ENCODE peak calls at places on chromosome 17, in seven cellular contexts. One of them, this sample, is unnamed.

GRCh38 chr17:63395075-63395815 is 50.9 kb downstream of the CYB561 start:
- DNase-seq in skeletal muscle cell: peak; percentile 41
- DNase-seq in stimulated activated CD4-positive, alpha-beta T cell treated with anti-CD3 and anti-CD28 coated beads, Interleukin-4, amount 100 ng/mL, for 4 hours: no peak
- DNase-seq in activated T-cell treated with anti-CD3 and anti-CD28 coated beads for 48 hours: no peak
- DNase-seq in body of pancreas: no peak
- DNase-seq in NCI-H2081: no peak
- DNase-seq in activated CD8-positive, alpha-beta T cell treated with anti-CD3 and anti-CD28 coated beads, Interleukin-2, amount 10 ng/mL, durations not matched to agents 7 days and 5 days: no peak
- DNase-seq in this sample: no peak

GRCh38 chr17:59842901-59843652 is 49.7 kb downstream of the TUBD1 start:
- DNase-seq in NCI-H2081: no peak
- DNase-seq in body of pancreas: peak; percentile 61
- DNase-seq in activated CD8-positive, alpha-beta T cell treated with anti-CD3 and anti-CD28 coated beads, Interleukin-2, amount 10 ng/mL, durations not matched to agents 7 days and 5 days: peak; percentile 44
- DNase-seq in stimulated activated CD4-positive, alpha-beta T cell treated with anti-CD3 and anti-CD28 coated beads, Interleukin-4, amount 100 ng/mL, for 4 hours: peak; percentile 56
- DNase-seq in activated T-cell treated with anti-CD3 and anti-CD28 coated beads for 48 hours: peak; percentile 71
- DNase-seq in skeletal muscle cell: peak; percentile 94
- DNase-seq in this sample: peak; percentile 52

GRCh38 chr17:30808785-30809286 is 15.7 kb downstream of the CRLF3 start:
- DNase-seq in skeletal muscle cell: no peak
- DNase-seq in NCI-H2081: no peak
- DNase-seq in activated CD8-positive, alpha-beta T cell treated with anti-CD3 and anti-CD28 coated beads, Interleukin-2, amount 10 ng/mL, durations not matched to agents 7 days and 5 days: peak; percentile 74
- DNase-seq in activated T-cell treated with anti-CD3 and anti-CD28 coated beads for 48 hours: no peak
- DNase-seq in stimulated activated CD4-positive, alpha-beta T cell treated with anti-CD3 and anti-CD28 coated beads, Interleukin-4, amount 100 ng/mL, for 4 hours: no peak
- DNase-seq in body of pancreas: no peak
- DNase-seq in this sample: no peak

GRCh38 chr17:72056155-72056554 is 64.7 kb upstream of the SOX9 start:
- DNase-seq in activated T-cell treated with anti-CD3 and anti-CD28 coated beads for 48 hours: no peak
- DNase-seq in NCI-H2081: no peak
- DNase-seq in activated CD8-positive, alpha-beta T cell treated with anti-CD3 and anti-CD28 coated beads, Interleukin-2, amount 10 ng/mL, durations not matched to agents 7 days and 5 days: no peak
- DNase-seq in body of pancreas: no peak
- DNase-seq in skeletal muscle cell: no peak
- DNase-seq in stimulated activated CD4-positive, alpha-beta T cell treated with anti-CD3 and anti-CD28 coated beads, Interleukin-4, amount 100 ng/mL, for 4 hours: no peak
- DNase-seq in this sample: no peak

GRCh38 chr17:2718150-2718938 is 6.8 kb upstream of the CLUH start:
- DNase-seq in activated CD8-positive, alpha-beta T cell treated with anti-CD3 and anti-CD28 coated beads, Interleukin-2, amount 10 ng/mL, durations not matched to agents 7 days and 5 days: no peak
- DNase-seq in stimulated activated CD4-positive, alpha-beta T cell treated with anti-CD3 and anti-CD28 coated beads, Interleukin-4, amount 100 ng/mL, for 4 hours: no peak
- DNase-seq in body of pancreas: no peak
- DNase-seq in NCI-H2081: no peak
- DNase-seq in skeletal muscle cell: no peak
- DNase-seq in activated T-cell treated with anti-CD3 and anti-CD28 coated beads for 48 hours: no peak
- DNase-seq in this sample: no peak

GRCh38 chr17:68622423-68622822 is 21.3 kb upstream of the FAM20A start:
- DNase-seq in stimulated activated CD4-positive, alpha-beta T cell treated with anti-CD3 and anti-CD28 coated beads, Interleukin-4, amount 100 ng/mL, for 4 hours: no peak
- DNase-seq in activated T-cell treated with anti-CD3 and anti-CD28 coated beads for 48 hours: no peak
- DNase-seq in activated CD8-positive, alpha-beta T cell treated with anti-CD3 and anti-CD28 coated beads, Interleukin-2, amount 10 ng/mL, durations not matched to agents 7 days and 5 days: no peak
- DNase-seq in body of pancreas: no peak
- DNase-seq in skeletal muscle cell: no peak
- DNase-seq in NCI-H2081: no peak
- DNase-seq in this sample: no peak

GRCh38 chr17:50661795-50662391 is 27.2 kb downstream of the ABCC3 start:
- DNase-seq in activated T-cell treated with anti-CD3 and anti-CD28 coated beads for 48 hours: peak; percentile 10
- DNase-seq in skeletal muscle cell: peak; percentile 66
- DNase-seq in stimulated activated CD4-positive, alpha-beta T cell treated with anti-CD3 and anti-CD28 coated beads, Interleukin-4, amount 100 ng/mL, for 4 hours: no peak
- DNase-seq in body of pancreas: peak; percentile 74
- DNase-seq in activated CD8-positive, alpha-beta T cell treated with anti-CD3 and anti-CD28 coated beads, Interleukin-2, amount 10 ng/mL, durations not matched to agents 7 days and 5 days: peak; percentile 44
- DNase-seq in NCI-H2081: no peak
- DNase-seq in this sample: no peak

GRCh38 chr17:37147301-37147812 is 198.6 kb downstream of the AATF start:
- DNase-seq in activated T-cell treated with anti-CD3 and anti-CD28 coated beads for 48 hours: no peak
- DNase-seq in skeletal muscle cell: no peak
- DNase-seq in stimulated activated CD4-positive, alpha-beta T cell treated with anti-CD3 and anti-CD28 coated beads, Interleukin-4, amount 100 ng/mL, for 4 hours: no peak
- DNase-seq in activated CD8-positive, alpha-beta T cell treated with anti-CD3 and anti-CD28 coated beads, Interleukin-2, amount 10 ng/mL, durations not matched to agents 7 days and 5 days: no peak
- DNase-seq in NCI-H2081: no peak
- DNase-seq in body of pancreas: no peak
- DNase-seq in this sample: no peak

GRCh38 chr17:44738214-44738906 is 20.4 kb upstream of the ADAM11 start:
- DNase-seq in stimulated activated CD4-positive, alpha-beta T cell treated with anti-CD3 and anti-CD28 coated beads, Interleukin-4, amount 100 ng/mL, for 4 hours: no peak
- DNase-seq in activated CD8-positive, alpha-beta T cell treated with anti-CD3 and anti-CD28 coated beads, Interleukin-2, amount 10 ng/mL, durations not matched to agents 7 days and 5 days: no peak
- DNase-seq in skeletal muscle cell: no peak
- DNase-seq in body of pancreas: no peak
- DNase-seq in activated T-cell treated with anti-CD3 and anti-CD28 coated beads for 48 hours: no peak
- DNase-seq in NCI-H2081: no peak
- DNase-seq in this sample: no peak

GRCh38 chr17:34379876-34380275 is 16.8 kb upstream of the CCL1 start:
- DNase-seq in skeletal muscle cell: no peak
- DNase-seq in activated T-cell treated with anti-CD3 and anti-CD28 coated beads for 48 hours: no peak
- DNase-seq in stimulated activated CD4-positive, alpha-beta T cell treated with anti-CD3 and anti-CD28 coated beads, Interleukin-4, amount 100 ng/mL, for 4 hours: no peak
- DNase-seq in NCI-H2081: no peak
- DNase-seq in body of pancreas: no peak
- DNase-seq in activated CD8-positive, alpha-beta T cell treated with anti-CD3 and anti-CD28 coated beads, Interleukin-2, amount 10 ng/mL, durations not matched to agents 7 days and 5 days: no peak
- DNase-seq in this sample: no peak

GRCh38 chr17:78735832-78736525 is 46.1 kb downstream of the CYTH1 start:
- DNase-seq in NCI-H2081: no peak
- DNase-seq in stimulated activated CD4-positive, alpha-beta T cell treated with anti-CD3 and anti-CD28 coated beads, Interleukin-4, amount 100 ng/mL, for 4 hours: no peak
- DNase-seq in skeletal muscle cell: no peak
- DNase-seq in activated CD8-positive, alpha-beta T cell treated with anti-CD3 and anti-CD28 coated beads, Interleukin-2, amount 10 ng/mL, durations not matched to agents 7 days and 5 days: peak; percentile 51
- DNase-seq in activated T-cell treated with anti-CD3 and anti-CD28 coated beads for 48 hours: no peak
- DNase-seq in body of pancreas: peak; percentile 55
- DNase-seq in this sample: no peak

GRCh38 chr17:27929990-27930389 is 36.8 kb upstream of the LYRM9 start:
- DNase-seq in body of pancreas: no peak
- DNase-seq in NCI-H2081: no peak
- DNase-seq in stimulated activated CD4-positive, alpha-beta T cell treated with anti-CD3 and anti-CD28 coated beads, Interleukin-4, amount 100 ng/mL, for 4 hours: no peak
- DNase-seq in skeletal muscle cell: no peak
- DNase-seq in activated CD8-positive, alpha-beta T cell treated with anti-CD3 and anti-CD28 coated beads, Interleukin-2, amount 10 ng/mL, durations not matched to agents 7 days and 5 days: no peak
- DNase-seq in activated T-cell treated with anti-CD3 and anti-CD28 coated beads for 48 hours: no peak
- DNase-seq in this sample: no peak

GRCh38 chr17:28112199-28112995 is 69.9 kb downstream of the NLK start:
- DNase-seq in NCI-H2081: no peak
- DNase-seq in body of pancreas: no peak
- DNase-seq in activated CD8-positive, alpha-beta T cell treated with anti-CD3 and anti-CD28 coated beads, Interleukin-2, amount 10 ng/mL, durations not matched to agents 7 days and 5 days: no peak
- DNase-seq in skeletal muscle cell: no peak
- DNase-seq in stimulated activated CD4-positive, alpha-beta T cell treated with anti-CD3 and anti-CD28 coated beads, Interleukin-4, amount 100 ng/mL, for 4 hours: no peak
- DNase-seq in activated T-cell treated with anti-CD3 and anti-CD28 coated beads for 48 hours: no peak
- DNase-seq in this sample: no peak

GRCh38 chr17:17612085-17613022 is 20.8 kb upstream of the PEMT start:
- DNase-seq in stimulated activated CD4-positive, alpha-beta T cell treated with anti-CD3 and anti-CD28 coated beads, Interleukin-4, amount 100 ng/mL, for 4 hours: no peak
- DNase-seq in activated T-cell treated with anti-CD3 and anti-CD28 coated beads for 48 hours: no peak
- DNase-seq in NCI-H2081: no peak
- DNase-seq in body of pancreas: no peak
- DNase-seq in activated CD8-positive, alpha-beta T cell treated with anti-CD3 and anti-CD28 coated beads, Interleukin-2, amount 10 ng/mL, durations not matched to agents 7 days and 5 days: no peak
- DNase-seq in skeletal muscle cell: no peak
- DNase-seq in this sample: no peak

GRCh38 chr17:78883090-78883532 is 19.9 kb downstream of the CEP295NL start:
- DNase-seq in body of pancreas: no peak
- DNase-seq in skeletal muscle cell: no peak
- DNase-seq in activated CD8-positive, alpha-beta T cell treated with anti-CD3 and anti-CD28 coated beads, Interleukin-2, amount 10 ng/mL, durations not matched to agents 7 days and 5 days: no peak
- DNase-seq in stimulated activated CD4-positive, alpha-beta T cell treated with anti-CD3 and anti-CD28 coated beads, Interleukin-4, amount 100 ng/mL, for 4 hours: no peak
- DNase-seq in activated T-cell treated with anti-CD3 and anti-CD28 coated beads for 48 hours: no peak
- DNase-seq in NCI-H2081: no peak
- DNase-seq in this sample: no peak

GRCh38 chr17:71500761-71501555 is 619.9 kb upstream of the SOX9 start:
- DNase-seq in stimulated activated CD4-positive, alpha-beta T cell treated with anti-CD3 and anti-CD28 coated beads, Interleukin-4, amount 100 ng/mL, for 4 hours: no peak
- DNase-seq in activated CD8-positive, alpha-beta T cell treated with anti-CD3 and anti-CD28 coated beads, Interleukin-2, amount 10 ng/mL, durations not matched to agents 7 days and 5 days: no peak
- DNase-seq in body of pancreas: no peak
- DNase-seq in activated T-cell treated with anti-CD3 and anti-CD28 coated beads for 48 hours: no peak
- DNase-seq in NCI-H2081: no peak
- DNase-seq in skeletal muscle cell: no peak
- DNase-seq in this sample: no peak

GRCh38 chr17:2841606-2842005 is 45.4 kb downstream of the RAP1GAP2 start:
- DNase-seq in activated CD8-positive, alpha-beta T cell treated with anti-CD3 and anti-CD28 coated beads, Interleukin-2, amount 10 ng/mL, durations not matched to agents 7 days and 5 days: no peak
- DNase-seq in skeletal muscle cell: no peak
- DNase-seq in body of pancreas: no peak
- DNase-seq in stimulated activated CD4-positive, alpha-beta T cell treated with anti-CD3 and anti-CD28 coated beads, Interleukin-4, amount 100 ng/mL, for 4 hours: no peak
- DNase-seq in activated T-cell treated with anti-CD3 and anti-CD28 coated beads for 48 hours: no peak
- DNase-seq in NCI-H2081: no peak
- DNase-seq in this sample: no peak

This sample was measured in activated T-helper 9 cell treated with anti-CD3 and anti-CD28 coated beads, Interleukin-2, amount 50 U/mL, for 16 hours.